ENCODE peak calls at places on chromosomes 16 and 17, in four cellular contexts. B, C, P and V are unnamed samples.

GRCh38 chr17:79777166-79777843 is 643 bp upstream of the CBX2 start:
- DNase-seq in B (peak; percentile 49), C (peak; percentile 58), P (peak; percentile 31), V (no peak)

GRCh38 chr16:22198547-22199293 is 7.4 kb upstream of the EEF2K start:
- DNase-seq in B (no peak), P (no peak), C (no peak), V (no peak)

GRCh38 chr17:83081561-83082201 is 2.3 kb downstream of the METRNL start:
- DNase-seq in B (no peak), C (no peak), P (no peak), V (no peak)

GRCh38 chr17:39461911-39462641 is 790 bp downstream of the CDK12 start:
- DNase-seq in C (peak; percentile 64), B (no peak), P (peak; percentile 31), V (no peak)

GRCh38 chr16:2784536-2785100 is 2.7 kb downstream of the PRSS33 start:
- DNase-seq in C (no peak), P (no peak), B (no peak), V (no peak)

GRCh38 chr17:33335491-33336173 is 42.5 kb upstream of the ASIC2 start:
- DNase-seq in C (no peak), P (no peak), B (no peak), V (no peak)

GRCh38 chr17:45314761-45315549 is 1.9 kb downstream of the MAP3K14 start:
- DNase-seq in P (peak; percentile 73), B (no peak), C (no peak), V (no peak)

GRCh38 chr17:50922739-50923405 is 56.7 kb upstream of the TOB1 start:
- DNase-seq in B (no peak), C (no peak), P (no peak), V (no peak)

GRCh38 chr17:7589204-7589868 is 558 bp downstream of the SOX15 start:
- DNase-seq in P (peak; percentile 65), C (peak; percentile 85), B (peak; percentile 81), V (no peak)

GRCh38 chr17:48637323-48638260 is 11.4 kb upstream of the HOXB9 start:
- DNase-seq in C (no peak), P (no peak), B (peak; percentile 59), V (peak; percentile 6)

GRCh38 chr16:52591441-52592215 is 44.7 kb upstream of the TOX3 start:
- DNase-seq in P (no peak), C (no peak), B (no peak), V (no peak)

GRCh38 chr17:78124081-78124835 is 4.3 kb downstream of the TMC6 start:
- DNase-seq in P (no peak), C (no peak), B (no peak), V (no peak)

GRCh38 chr16:9441021-9441420 is 349.6 kb downstream of the HAPSTR1 start:
- DNase-seq in B (peak; percentile 86), C (no peak), P (no peak), V (no peak)